ENCODE peak calls at places on chromosomes 11 and 22, in four cellular contexts. One of them, this sample, is unnamed.

GRCh38 chr11:124301482-124301881 is 12.3 kb downstream of the OR8D1 start:
- DNase-seq in tibial artery: no peak
- DNase-seq in chondrocyte: no peak
- DNase-seq in lower leg skin: no peak
- DNase-seq in this sample: no peak

GRCh38 chr11:113876074-113876797 is 864 bp upstream of the USP28 start:
- DNase-seq in tibial artery: no peak
- DNase-seq in chondrocyte: no peak
- DNase-seq in lower leg skin: peak
- DNase-seq in this sample: no peak

GRCh38 chr11:100105605-100106358 is 581.3 kb upstream of the ARHGAP42 start:
- DNase-seq in tibial artery: no peak
- DNase-seq in chondrocyte: no peak
- DNase-seq in lower leg skin: no peak
- DNase-seq in this sample: no peak

GRCh38 chr11:129722529-129722928 is 93.1 kb upstream of the TMEM45B start:
- DNase-seq in tibial artery: no peak
- DNase-seq in chondrocyte: no peak
- DNase-seq in lower leg skin: peak
- DNase-seq in this sample: no peak

GRCh38 chr22:27719535-27720227 is 81.9 kb downstream of the MN1 start:
- DNase-seq in tibial artery: no peak
- DNase-seq in chondrocyte: no peak
- DNase-seq in lower leg skin: peak
- DNase-seq in this sample: no peak

GRCh38 chr11:76700177-76701100 is 29.9 kb upstream of the LRRC32 start:
- DNase-seq in tibial artery: no peak
- DNase-seq in chondrocyte: no peak
- DNase-seq in lower leg skin: peak
- DNase-seq in this sample: no peak

GRCh38 chr11:32154275-32154674 is 63.4 kb downstream of the RCN1 start:
- DNase-seq in tibial artery: no peak
- DNase-seq in chondrocyte: no peak
- DNase-seq in lower leg skin: no peak
- DNase-seq in this sample: no peak

GRCh38 chr11:1508491-1508891 is 21.9 kb upstream of the MOB2 start:
- DNase-seq in tibial artery: peak
- DNase-seq in chondrocyte: peak
- DNase-seq in lower leg skin: no peak
- DNase-seq in this sample: no peak

GRCh38 chr11:11243790-11244469 is 109.1 kb downstream of the CSNK2A3 start:
- DNase-seq in tibial artery: no peak
- DNase-seq in chondrocyte: no peak
- DNase-seq in lower leg skin: no peak
- DNase-seq in this sample: no peak

GRCh38 chr11:29268733-29269132 is 748.1 kb downstream of the KCNA4 start:
- DNase-seq in tibial artery: no peak
- DNase-seq in chondrocyte: no peak
- DNase-seq in lower leg skin: no peak
- DNase-seq in this sample: no peak

GRCh38 chr11:45280449-45280848 is 5.7 kb downstream of the SYT13 start:
- DNase-seq in tibial artery: no peak
- DNase-seq in chondrocyte: no peak
- DNase-seq in lower leg skin: no peak
- DNase-seq in this sample: no peak

GRCh38 chr11:78941226-78941851 is 366.7 kb upstream of the NARS2 start:
- DNase-seq in tibial artery: no peak
- DNase-seq in chondrocyte: no peak
- DNase-seq in lower leg skin: peak
- DNase-seq in this sample: no peak

GRCh38 chr22:50626314-50626855 is 1.6 kb downstream of the ARSA start:
- DNase-seq in tibial artery: no peak
- DNase-seq in chondrocyte: no peak
- DNase-seq in lower leg skin: no peak
- DNase-seq in this sample: no peak

GRCh38 chr22:31093090-31093850 is 12.2 kb downstream of the SMTN start:
- DNase-seq in tibial artery: peak
- DNase-seq in chondrocyte: no peak
- DNase-seq in lower leg skin: no peak
- DNase-seq in this sample: no peak

GRCh38 chr11:44133335-44133946 is 38.0 kb downstream of the EXT2 start:
- DNase-seq in tibial artery: no peak
- DNase-seq in chondrocyte: no peak
- DNase-seq in lower leg skin: no peak
- DNase-seq in this sample: no peak

GRCh38 chr22:40183029-40183581 is 5.4 kb downstream of the TNRC6B start:
- DNase-seq in tibial artery: no peak
- DNase-seq in chondrocyte: no peak
- DNase-seq in lower leg skin: no peak
- DNase-seq in this sample: no peak

GRCh38 chr11:18046116-18046777 is at the start of gene TPH1:
- DNase-seq in tibial artery: peak
- DNase-seq in chondrocyte: no peak
- DNase-seq in lower leg skin: peak
- DNase-seq in this sample: peak

GRCh38 chr11:15816270-15816871 is 540.0 kb downstream of the SOX6 start:
- DNase-seq in tibial artery: peak
- DNase-seq in chondrocyte: no peak
- DNase-seq in lower leg skin: no peak
- DNase-seq in this sample: no peak

GRCh38 chr11:111815489-111815888 is 49.3 kb upstream of the PPP2R1B start:
- DNase-seq in tibial artery: no peak
- DNase-seq in chondrocyte: no peak
- DNase-seq in lower leg skin: no peak
- DNase-seq in this sample: no peak

GRCh38 chr11:12675951-12676711 is 1.9 kb downstream of the TEAD1 start:
- DNase-seq in tibial artery: no peak
- DNase-seq in chondrocyte: no peak
- DNase-seq in lower leg skin: no peak
- DNase-seq in this sample: no peak

GRCh38 chr11:36463781-36464180 is 46.3 kb downstream of the TRAF6 start:
- DNase-seq in tibial artery: no peak
- DNase-seq in chondrocyte: no peak
- DNase-seq in lower leg skin: no peak
- DNase-seq in this sample: no peak

DNA sequence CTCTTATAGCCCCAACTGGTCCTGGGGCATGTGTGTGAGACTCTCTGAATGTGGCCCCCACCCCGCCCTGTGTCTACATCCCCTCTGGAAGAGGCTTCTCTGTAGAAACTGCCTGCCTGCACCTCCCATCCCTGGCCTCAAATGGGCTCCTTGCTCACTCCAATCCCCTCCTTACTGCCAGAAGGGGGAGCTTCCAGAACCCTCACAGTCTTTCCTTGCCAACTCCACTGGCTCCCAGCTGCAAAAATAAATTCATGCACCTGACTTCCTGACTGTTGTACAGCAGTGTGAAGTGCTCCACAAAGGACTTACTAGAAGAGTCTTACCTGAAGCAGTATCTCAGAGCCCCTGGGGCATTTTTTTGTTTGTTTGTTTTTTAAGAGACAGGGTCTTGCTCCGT is 15.2 kb upstream of the SERPIND1 start:
- DNase-seq in tibial artery: no peak
- DNase-seq in chondrocyte: no peak
- DNase-seq in lower leg skin: no peak
- DNase-seq in this sample: no peak
- TF ChIP-seq CTCF in tibial artery: no peak
- TF ChIP-seq CTCF in chondrocyte: no peak
- TF ChIP-seq CTCF in lower leg skin: no peak
- TF ChIP-seq CTCF in this sample: no peak

DNA sequence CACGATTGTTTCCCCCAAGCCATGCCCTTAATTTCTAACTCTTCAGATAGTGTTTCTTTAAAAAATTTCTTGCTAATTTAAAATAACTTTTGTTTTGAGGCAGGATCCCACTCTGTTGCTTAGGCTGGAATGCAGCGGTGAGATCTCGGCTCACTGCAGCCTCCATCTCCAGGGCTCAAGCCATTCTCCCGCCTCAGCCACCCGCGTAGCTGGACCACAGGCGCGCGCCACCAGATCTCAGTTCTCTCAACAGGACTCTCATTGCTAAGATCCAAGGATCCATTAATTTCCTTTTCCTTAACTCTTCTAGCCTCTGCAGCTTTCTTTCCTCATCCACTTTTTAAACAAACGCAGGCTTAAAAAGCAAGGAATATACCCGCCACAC is 323 bp upstream of the MED17 start:
- DNase-seq in tibial artery: no peak
- DNase-seq in chondrocyte: no peak
- DNase-seq in lower leg skin: no peak
- DNase-seq in this sample: no peak
- TF ChIP-seq CTCF in tibial artery: no peak
- TF ChIP-seq CTCF in chondrocyte: no peak
- TF ChIP-seq CTCF in lower leg skin: no peak
- TF ChIP-seq CTCF in this sample: no peak

DNA sequence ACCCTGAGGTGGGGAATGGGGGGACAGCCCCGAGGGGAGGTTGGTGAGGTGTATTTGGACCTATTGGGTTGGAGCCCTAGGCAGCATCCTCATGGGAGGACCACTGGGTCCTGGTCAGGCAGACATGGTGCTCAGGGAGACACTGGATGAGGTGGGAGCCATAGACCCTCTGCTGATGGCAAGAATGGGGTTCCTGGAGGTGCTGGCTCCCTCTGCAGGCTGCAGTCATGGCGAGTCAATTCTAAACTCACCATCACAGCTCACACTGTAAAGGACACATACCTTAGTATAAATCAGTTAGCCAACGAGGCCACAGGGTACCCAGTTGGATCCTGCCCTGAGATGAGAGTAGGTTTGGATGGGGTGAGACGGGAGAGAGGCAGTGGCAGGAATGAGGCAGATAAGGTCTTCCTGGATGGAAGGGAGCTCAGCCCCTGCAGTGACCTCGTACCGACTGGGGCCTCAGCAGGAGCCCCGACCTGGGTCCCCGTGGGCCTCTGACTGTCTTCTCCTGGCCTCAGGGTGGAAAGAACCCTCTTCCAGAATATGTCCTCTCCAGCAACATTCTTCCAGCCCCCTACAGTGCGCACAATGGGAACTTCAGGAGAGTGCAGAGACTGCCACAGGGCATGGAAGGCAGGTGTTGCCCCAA is 1.7 kb upstream of the GAB4 start:
- DNase-seq in tibial artery: no peak
- DNase-seq in chondrocyte: no peak
- DNase-seq in lower leg skin: no peak
- DNase-seq in this sample: no peak
- TF ChIP-seq CTCF in tibial artery: no peak
- TF ChIP-seq CTCF in chondrocyte: no peak
- TF ChIP-seq CTCF in lower leg skin: no peak
- TF ChIP-seq CTCF in this sample: no peak

DNA sequence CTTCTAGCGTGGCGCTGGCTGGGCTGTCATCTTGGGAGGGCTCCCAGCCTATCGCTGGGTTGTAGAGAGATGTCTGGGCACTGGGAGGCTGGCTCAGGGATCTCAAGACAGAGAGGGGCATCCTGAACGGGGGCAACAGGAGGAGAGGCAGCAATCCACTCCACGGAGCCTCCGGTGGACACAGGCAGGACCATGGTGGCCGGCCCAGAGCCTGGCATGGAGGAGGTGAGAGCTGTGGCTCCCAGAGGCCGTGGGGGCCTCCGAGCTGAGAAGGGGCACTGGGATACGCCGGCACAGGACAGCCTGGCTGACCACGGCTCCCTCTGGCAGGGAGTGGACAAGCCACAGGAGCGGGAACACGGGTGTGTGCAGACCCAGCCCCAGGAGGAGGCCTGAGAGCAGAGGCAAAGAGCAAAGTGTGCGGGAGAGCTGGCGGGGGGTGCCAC is 9.2 kb downstream of the MRGPRF start:
- DNase-seq in tibial artery: peak
- DNase-seq in chondrocyte: peak
- DNase-seq in lower leg skin: peak
- DNase-seq in this sample: no peak
- TF ChIP-seq CTCF in tibial artery: no peak
- TF ChIP-seq CTCF in chondrocyte: no peak
- TF ChIP-seq CTCF in lower leg skin: no peak
- TF ChIP-seq CTCF in this sample: no peak

GRCh38 chr11:119942021-119942420 is 195.9 kb downstream of the TRIM29 start:
- DNase-seq in tibial artery: no peak
- DNase-seq in chondrocyte: no peak
- DNase-seq in lower leg skin: peak
- DNase-seq in this sample: no peak
- TF ChIP-seq CTCF in tibial artery: no peak
- TF ChIP-seq CTCF in chondrocyte: no peak
- TF ChIP-seq CTCF in lower leg skin: no peak
- TF ChIP-seq CTCF in this sample: no peak

GRCh38 chr11:106021967-106022794 is at the start of gene MSANTD4:
- DNase-seq in tibial artery: peak
- DNase-seq in chondrocyte: peak
- DNase-seq in lower leg skin: peak
- DNase-seq in this sample: peak
- TF ChIP-seq CTCF in tibial artery: no peak
- TF ChIP-seq CTCF in chondrocyte: no peak
- TF ChIP-seq CTCF in lower leg skin: no peak
- TF ChIP-seq CTCF in this sample: no peak

DNA sequence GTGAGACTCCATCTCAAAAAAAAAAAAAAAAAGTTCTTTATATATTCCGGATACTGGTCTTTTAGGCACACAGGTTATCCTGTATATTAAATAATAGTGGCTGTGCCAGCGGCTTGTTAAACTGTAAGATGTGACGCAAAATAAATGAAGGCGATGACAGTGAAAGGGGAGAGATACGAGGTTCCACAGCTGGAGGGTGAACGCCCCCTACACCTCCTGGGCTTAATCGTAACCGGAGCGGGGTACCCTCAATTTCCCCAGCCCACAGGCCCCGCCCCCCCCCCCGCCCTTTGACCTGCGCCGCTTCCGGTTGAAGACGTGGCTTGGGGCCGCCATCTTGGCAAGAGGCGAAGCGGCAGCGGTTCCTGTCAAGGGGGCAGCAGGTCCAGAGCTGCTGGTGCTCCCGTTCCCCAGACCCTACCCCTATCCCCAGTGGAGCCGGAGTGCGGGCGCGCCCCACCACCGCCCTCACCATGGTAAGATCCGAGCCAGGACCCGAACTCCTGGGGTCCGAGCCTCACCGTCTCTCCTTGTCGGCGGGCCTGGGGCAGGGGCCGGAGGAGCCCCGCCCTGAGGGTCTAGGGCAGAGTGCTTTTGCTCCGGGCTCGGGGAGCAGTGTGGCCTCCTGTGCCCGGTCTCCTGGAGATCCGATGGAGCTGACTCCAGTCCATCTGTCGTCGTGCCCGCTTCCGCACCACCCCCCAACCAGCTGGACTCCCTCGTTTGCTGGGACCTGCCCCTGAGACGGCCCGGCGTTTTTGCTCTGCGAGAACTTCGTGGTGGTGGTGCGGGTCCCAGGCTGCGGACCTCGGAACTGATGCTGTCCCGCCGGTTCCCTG is at the start of gene ARCN1:
- DNase-seq in tibial artery: peak
- DNase-seq in chondrocyte: peak
- DNase-seq in lower leg skin: peak
- DNase-seq in this sample: peak
- TF ChIP-seq CTCF in tibial artery: no peak
- TF ChIP-seq CTCF in chondrocyte: peak
- TF ChIP-seq CTCF in lower leg skin: no peak
- TF ChIP-seq CTCF in this sample: no peak

This sample was measured in mesothelial cell of epicardium.